ENCODE peak calls at places on chromosomes 3 and 15, in seven cellular contexts. A, L, F, Z, C, H and R are unnamed samples. For H3K4me1, the result is how much of the 10 kb centered on the place peaks cover.

GRCh38 chr3:72797773-72798543 is 50.3 kb downstream of the SHQ1 start:
- DNase-seq in A (no peak), L (no peak), F (peak), Z (no peak), C (peak), H (peak), R (peak)

GRCh38 chr3:184058029-184058428 is 5.2 kb downstream of the HTR3C start:
- DNase-seq in A (no peak), L (no peak), F (no peak), Z (no peak), C (no peak), H (no peak), R (no peak)

GRCh38 chr15:38563723-38564519 is 693 bp downstream of the RASGRP1 start:
- DNase-seq in A (peak), L (peak), F (peak), Z (peak), C (peak), H (peak), R (peak)

GRCh38 chr3:143644370-143645089 is 203.7 kb downstream of the SLC9A9 start:
- DNase-seq in A (no peak), L (peak), F (peak), Z (peak), C (peak), H (no peak), R (peak)

GRCh38 chr15:90952901-90953677 is 1.6 kb upstream of the RCCD1 start:
- DNase-seq in A (peak), L (no peak), F (no peak), Z (no peak), C (no peak), H (no peak), R (no peak)

GRCh38 chr15:64893481-64894394 is 18.0 kb upstream of the ANKDD1A start:
- DNase-seq in A (peak), L (peak), F (peak), Z (peak), C (peak), H (peak), R (peak)

GRCh38 chr15:69032006-69032405 is 17.5 kb downstream of the NOX5 start:
- DNase-seq in A (no peak), L (no peak), F (no peak), Z (no peak), C (no peak), H (no peak), R (no peak)

GRCh38 chr3:120420855-120421570 is 29.8 kb downstream of the FSTL1 start:
- DNase-seq in A (no peak), L (no peak), F (no peak), Z (no peak), C (peak), H (no peak), R (no peak)

GRCh38 chr3:49173792-49174170 is 2.4 kb downstream of the KLHDC8B start:
- DNase-seq in A (no peak), L (no peak), F (no peak), Z (no peak), C (no peak), H (peak), R (no peak)

DNA sequence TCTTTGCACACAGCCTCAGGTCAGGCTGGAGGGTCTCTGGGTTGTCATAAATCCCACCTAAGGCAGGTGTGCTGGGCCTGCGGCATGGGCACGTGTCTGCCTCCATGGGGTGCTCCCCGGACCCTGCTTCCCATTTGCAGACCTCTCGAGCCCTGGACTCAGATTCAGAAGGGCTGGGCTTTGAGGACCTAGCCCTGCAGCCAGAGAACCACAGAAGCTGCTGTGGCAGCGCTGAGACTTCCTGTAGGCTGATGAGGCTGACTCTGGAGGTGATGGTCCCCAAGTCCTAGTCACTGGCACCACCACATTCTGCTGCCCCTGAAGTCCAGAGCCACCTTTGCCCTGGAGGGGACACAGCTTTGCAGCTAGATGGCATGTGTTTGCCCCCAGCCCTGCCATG is 156.4 kb downstream of the LRRC28 start:
- DNase-seq in A (no peak), L (no peak), F (no peak), Z (no peak), C (no peak), H (no peak), R (no peak)
- H3K4me1 ChIP-seq in A (under half), L (under half), F (under half), Z (under half), C (under half), H (under half), R (under half)

GRCh38 chr3:16884748-16885587 is at the start of gene PLCL2:
- DNase-seq in A (peak), L (peak), F (peak), Z (peak), C (peak), H (peak), R (peak)
- TF ChIP-seq POLR2A in A (no peak), L (no peak), F (no peak), Z (peak), C (no peak), H (peak), R (no peak)

GRCh38 chr15:25792128-25792527 is 71.0 kb downstream of the ATP10A start:
- DNase-seq in A (no peak), L (no peak), F (no peak), Z (no peak), C (no peak), H (peak), R (peak)
- H3K4me1 ChIP-seq in A (under half), L (under half), F (under half), Z (under half), C (under half), H (half or more), R (under half)

GRCh38 chr15:100879461-100880138 is at the start of gene ALDH1A3:
- DNase-seq in A (no peak), L (peak), F (no peak), Z (no peak), C (no peak), H (no peak), R (peak)
- TF ChIP-seq POLR2A in A (no peak), L (peak), F (no peak), Z (no peak), C (peak), H (no peak), R (peak)

GRCh38 chr3:186985713-186986364 is 55.5 kb downstream of the ST6GAL1 start:
- DNase-seq in A (no peak), L (no peak), F (no peak), Z (no peak), C (no peak), H (no peak), R (peak)
- H3K4me1 ChIP-seq in A (under half), L (under half), F (under half), Z (under half), C (under half), H (half or more), R (under half)

GRCh38 chr3:185582236-185582635 is 3.9 kb upstream of the SENP2 start:
- DNase-seq in A (no peak), L (no peak), F (no peak), Z (no peak), C (no peak), H (no peak), R (no peak)
- TF ChIP-seq POLR2A in A (no peak), L (no peak), F (no peak), Z (no peak), C (no peak), H (no peak), R (no peak)

GRCh38 chr15:28943611-28944230 is 57.9 kb downstream of the APBA2 start:
- DNase-seq in A (no peak), L (no peak), F (peak), Z (no peak), C (no peak), H (no peak), R (no peak)
- H3K4me1 ChIP-seq in A (under half), L (under half), F (under half), Z (under half), C (under half), H (under half), R (under half)

GRCh38 chr15:52066842-52067544 is 45.6 kb downstream of the BCL2L10 start:
- DNase-seq in A (no peak), L (no peak), F (no peak), Z (no peak), C (no peak), H (no peak), R (no peak)
- TF ChIP-seq POLR2A in A (no peak), L (no peak), F (no peak), Z (no peak), C (no peak), H (no peak), R (no peak)

GRCh38 chr15:62899090-62899493 is 143.5 kb upstream of the TPM1 start:
- DNase-seq in A (no peak), L (peak), F (no peak), Z (no peak), C (no peak), H (peak), R (peak)
- H3K4me1 ChIP-seq in A (under half), L (half or more), F (under half), Z (under half), C (under half), H (under half), R (half or more)